ENCODE peak calls at places on chromosome 17, in four cellular contexts. V is upper lobe of left lung, M is adrenal gland, T is uterus. J is an unnamed sample. For H3K27me3, the result is how much of the 10 kb centered on the place peaks cover.

GRCh38 chr17:50169121-50169764 is 3.4 kb downstream of the SGCA start:
- DNase-seq in V (no peak), M (peak), T (peak), J (no peak)

GRCh38 chr17:40251576-40251975 is 32.5 kb downstream of the WIPF2 start:
- DNase-seq in V (no peak), M (peak), T (peak), J (peak)

GRCh38 chr17:6567528-6568185 is 11.3 kb upstream of the PITPNM3 start:
- DNase-seq in V (peak), M (peak), T (no peak), J (peak)

GRCh38 chr17:61234102-61234750 is 165.4 kb upstream of the TBX2 start:
- DNase-seq in V (no peak), M (no peak), T (no peak), J (no peak)

GRCh38 chr17:13088666-13089065 is 70.8 kb upstream of the ELAC2 start:
- DNase-seq in V (no peak), M (no peak), T (no peak), J (no peak)

GRCh38 chr17:34474706-34475105 is 104.7 kb upstream of the TMEM132E start:
- DNase-seq in V (no peak), M (no peak), T (no peak), J (no peak)

GRCh38 chr17:28928061-28928460 is 23.3 kb downstream of the PHF12 start:
- DNase-seq in V (no peak), M (no peak), T (no peak), J (no peak)

GRCh38 chr17:39069114-39069756 is 82.2 kb downstream of the PLXDC1 start:
- DNase-seq in V (no peak), M (peak), T (no peak), J (no peak)

GRCh38 chr17:80779961-80780380 is 211.7 kb upstream of the CHMP6 start:
- DNase-seq in V (peak), M (peak), T (peak), J (peak)

GRCh38 chr17:606501-607243 is 108.0 kb downstream of the VPS53 start:
- DNase-seq in V (no peak), M (no peak), T (no peak), J (no peak)

GRCh38 chr17:15456486-15456885 is 10.9 kb downstream of the CDRT4 start:
- DNase-seq in V (no peak), M (no peak), T (peak), J (no peak)

GRCh38 chr17:11404431-11404830 is 163.4 kb downstream of the SHISA6 start:
- DNase-seq in V (peak), M (no peak), T (no peak), J (no peak)

GRCh38 chr17:70138309-70138865 is 30.9 kb upstream of the KCNJ2 start:
- DNase-seq in V (no peak), M (no peak), T (no peak), J (no peak)

DNA sequence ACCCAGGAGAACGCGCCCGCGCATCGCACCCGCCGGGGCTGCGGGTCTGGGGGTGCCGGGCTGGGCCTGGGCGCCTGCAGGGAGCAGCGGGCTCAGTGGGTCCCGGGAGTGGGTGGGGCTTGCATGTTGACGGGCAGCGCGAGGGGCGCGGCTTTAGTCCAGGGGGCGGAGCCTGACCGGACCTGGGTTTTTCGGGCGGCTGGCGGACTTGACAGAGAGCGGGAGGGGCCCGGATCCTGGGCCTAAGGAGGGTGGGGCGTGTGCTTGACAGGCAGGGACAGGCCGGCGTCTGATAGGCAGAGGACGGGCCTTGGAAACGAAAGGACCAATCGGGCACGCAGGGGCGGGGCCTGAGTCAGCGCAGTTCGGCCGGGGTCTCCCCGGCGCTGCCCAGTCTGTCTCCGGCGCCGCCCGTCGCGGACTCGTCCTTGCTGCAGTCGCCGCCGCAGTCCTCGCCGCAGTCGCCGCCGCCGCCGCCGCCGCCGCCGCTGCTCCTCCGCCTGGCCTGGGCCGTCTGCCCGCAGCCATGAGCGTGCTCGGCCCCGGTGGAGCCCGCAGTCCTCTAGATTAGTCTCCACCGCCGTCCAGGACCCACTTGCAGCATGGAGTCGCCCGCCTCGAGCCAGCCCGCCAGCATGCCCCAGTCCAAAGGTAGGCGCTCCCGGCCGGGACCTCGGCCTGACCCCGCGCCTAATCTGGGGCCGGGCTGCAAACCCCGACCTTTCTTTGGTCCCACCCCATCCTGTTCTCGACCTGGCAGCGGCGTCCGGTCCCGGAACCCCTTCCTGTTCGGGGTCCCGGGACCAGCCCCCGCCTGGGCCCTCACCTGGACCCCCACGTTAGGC is at the start of gene MAP2K3:
- DNase-seq in V (peak), M (peak), T (peak), J (peak)
- TF ChIP-seq POLR2A in V (peak), M (peak), T (peak), J (peak)

DNA sequence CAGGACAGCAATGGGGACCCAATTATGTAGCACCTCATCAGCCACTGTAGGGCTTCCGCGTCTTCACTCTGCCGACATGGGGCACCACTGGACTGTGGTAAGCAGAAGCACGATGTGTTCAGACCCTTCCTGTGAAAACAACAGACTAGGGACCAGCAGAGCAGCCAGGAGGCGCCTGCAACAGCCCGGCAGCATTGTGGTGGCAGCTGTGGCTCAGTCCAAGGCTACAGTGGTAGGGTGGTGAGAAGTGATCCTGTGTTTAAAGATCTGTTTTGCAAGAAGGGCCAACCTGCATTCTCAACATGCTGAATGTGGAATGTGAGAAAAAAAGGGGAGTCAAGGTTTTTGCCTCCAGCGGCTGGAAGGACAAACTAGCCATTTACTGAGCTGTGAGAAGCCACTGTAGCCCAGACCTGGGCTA is 80.8 kb downstream of the GAS7 start:
- DNase-seq in V (peak), M (no peak), T (no peak), J (peak)
- H3K27ac ChIP-seq in V (peak), M (no peak), T (peak), J (no peak)

GRCh38 chr17:37745801-37746426 is 1.1 kb upstream of the HNF1B start:
- DNase-seq in V (no peak), M (no peak), T (no peak), J (no peak)
- H3K27me3 ChIP-seq in V (under half), M (half or more), T (under half), J (half or more)

DNA sequence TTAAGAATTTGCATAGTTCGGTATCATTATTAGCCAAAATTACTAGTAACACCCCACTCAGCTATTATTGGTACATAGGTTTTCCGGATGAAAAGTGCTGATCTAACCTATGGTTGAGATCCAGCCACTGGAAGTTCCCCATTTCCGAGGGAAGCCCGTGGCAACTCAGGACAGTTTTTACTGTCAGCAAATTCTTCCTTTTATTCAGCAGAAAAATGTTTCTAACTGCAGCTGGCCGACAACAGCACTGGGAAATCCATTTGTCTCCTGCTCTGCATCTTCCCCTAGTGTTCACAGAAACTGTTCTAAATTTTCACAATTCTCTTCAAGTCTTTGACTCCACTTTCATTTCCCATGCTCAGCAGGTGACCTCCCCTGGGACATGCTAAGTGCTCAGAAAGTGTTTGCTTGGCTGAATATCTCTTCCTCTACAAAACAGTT is 15.6 kb upstream of the MMD start:
- DNase-seq in V (no peak), M (no peak), T (no peak), J (no peak)
- TF ChIP-seq POLR2A in V (no peak), M (no peak), T (no peak), J (no peak)

GRCh38 chr17:21077286-21077685 is 34.5 kb upstream of the USP22 start:
- DNase-seq in V (no peak), M (no peak), T (no peak), J (no peak)

GRCh38 chr17:21078056-21078825 is 35.4 kb upstream of the USP22 start:
- DNase-seq in V (no peak), M (no peak), T (peak), J (no peak)

GRCh38 chr17:21075739-21076085 is 32.9 kb upstream of the USP22 start:
- DNase-seq in V (no peak), M (no peak), T (no peak), J (no peak)

GRCh38 chr17:21079196-21079595 is 36.4 kb upstream of the USP22 start:
- DNase-seq in V (no peak), M (no peak), T (no peak), J (no peak)

GRCh38 chr17:21076242-21076641 is 33.4 kb upstream of the USP22 start:
- DNase-seq in V (no peak), M (no peak), T (no peak), J (no peak)
- H3K27ac ChIP-seq in V (no peak), M (no peak), T (peak), J (peak)

DNA sequence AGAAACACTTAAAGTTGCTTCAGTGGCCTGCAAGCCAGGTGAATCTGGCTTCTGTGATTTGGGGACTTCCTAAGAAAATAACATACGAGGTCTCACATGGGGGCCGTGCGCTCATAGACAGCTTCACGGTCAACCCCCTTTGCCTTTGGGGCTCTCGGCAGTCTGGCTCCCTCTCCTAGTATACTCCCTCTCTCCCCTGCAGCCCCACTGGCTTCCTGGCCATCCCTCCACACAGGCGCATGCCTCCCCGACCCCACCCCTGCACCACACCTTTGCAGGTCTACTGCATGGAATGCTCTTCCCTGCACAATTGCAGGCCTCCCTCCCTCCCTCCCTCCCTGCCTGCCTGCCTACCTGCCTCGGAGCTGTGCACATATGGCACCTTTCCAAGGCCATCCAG is 127.7 kb downstream of the RBFOX3 start:
- DNase-seq in V (no peak), M (no peak), T (no peak), J (no peak)
- H3K27me3 ChIP-seq in V (under half), M (under half), T (under half), J (half or more)

GRCh38 chr17:10036511-10037061 is 131.5 kb upstream of the RCVRN start:
- DNase-seq in V (peak), M (no peak), T (peak), J (no peak)
- TF ChIP-seq POLR2A in V (peak), M (no peak), T (no peak), J (no peak)

DNA sequence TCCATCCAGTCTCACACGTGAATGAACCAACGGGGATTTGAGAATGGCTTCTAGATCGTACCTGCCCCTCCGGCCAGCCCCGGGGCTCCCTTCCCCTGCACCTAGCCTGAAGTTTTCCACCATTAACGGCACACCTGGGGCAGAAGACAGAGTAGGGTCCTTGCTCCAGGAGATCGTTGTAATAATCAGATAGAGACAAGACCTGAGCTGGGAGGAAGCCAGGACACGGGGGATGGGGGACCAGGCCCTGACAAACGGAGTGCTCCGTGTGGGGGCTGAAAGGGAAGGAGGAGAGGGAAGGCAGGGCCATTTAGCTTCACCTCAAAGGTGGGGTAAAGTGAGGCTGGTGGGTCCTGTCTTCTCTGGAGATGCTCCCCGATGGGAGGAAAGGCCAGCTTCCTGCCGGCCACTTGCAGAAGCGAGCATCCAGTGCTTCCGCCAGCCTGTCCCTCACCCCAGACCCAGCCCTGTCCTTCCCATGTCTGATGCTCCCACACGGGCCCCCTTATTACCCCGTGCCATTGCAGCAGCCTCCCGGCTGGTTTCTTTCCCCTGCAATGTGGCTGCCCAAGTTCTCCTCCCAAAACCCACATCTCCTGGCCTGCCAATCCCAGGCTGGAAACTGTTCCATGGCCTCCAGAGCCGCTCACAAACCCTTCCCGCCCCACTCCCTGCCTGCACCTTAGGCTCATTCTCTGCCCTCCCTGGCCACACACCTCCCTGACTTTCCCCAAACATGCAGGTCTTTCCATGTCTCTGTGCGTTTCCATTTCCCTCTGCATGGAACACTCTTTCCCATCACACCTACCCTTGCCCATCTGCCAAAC is 79.3 kb downstream of the MRC2 start:
- DNase-seq in V (no peak), M (no peak), T (no peak), J (no peak)
- H3K27ac ChIP-seq in V (no peak), M (no peak), T (no peak), J (no peak)

GRCh38 chr17:48952904-48953303 is 8.3 kb upstream of the SNF8 start:
- DNase-seq in V (no peak), M (no peak), T (no peak), J (no peak)
- H3K27me3 ChIP-seq in V (under half), M (under half), T (under half), J (half or more)

GRCh38 chr17:44283374-44284023 is 15.6 kb upstream of the SLC4A1 start:
- DNase-seq in V (no peak), M (no peak), T (no peak), J (no peak)
- TF ChIP-seq POLR2A in V (no peak), M (no peak), T (no peak), J (no peak)

J was measured in suprapubic skin.